ENCODE peak calls at places on chromosomes 6 and 20, in ten cellular contexts. T is effector memory CD8-positive, alpha-beta T cell; C is activated naive CD4-positive, alpha-beta T cell treated with anti-CD3 and anti-CD28 coated beads, Interleukin-2, amount 50 U/mL, for 16 hours; W is MM.1S; Q is NCI-H774; Z is AG09309; I is adrenal gland; R is activated effector memory CD4-positive, alpha-beta T cell treated with anti-CD3 and anti-CD28 coated beads, Interleukin-2, amount 50 U/mL, for 16 hours; V is fibroblast of pulmonary artery; Y is sigmoid colon. L is an unnamed sample.

GRCh38 chr6:12654526-12654925 is 62.0 kb upstream of the PHACTR1 start:
- DNase-seq in T (no peak), C (no peak), W (no peak), Q (no peak), Z (no peak), I (no peak), R (no peak), V (no peak), Y (no peak), L (no peak)

GRCh38 chr6:44203955-44204354 is 12.8 kb upstream of the MYMX start:
- DNase-seq in T (no peak), C (no peak), W (no peak), Q (no peak), Z (no peak), I (no peak), R (no peak), V (no peak), Y (no peak), L (no peak)

GRCh38 chr20:48733296-48733790 is 94.5 kb downstream of the PREX1 start:
- DNase-seq in T (no peak), C (no peak), W (no peak), Q (no peak), Z (no peak), I (no peak), R (no peak), V (no peak), Y (no peak), L (no peak)

GRCh38 chr20:37415118-37416085 is 69.5 kb downstream of the SRC start:
- DNase-seq in T (no peak), C (no peak), W (no peak), Q (no peak), Z (no peak), I (no peak), R (no peak), V (no peak), Y (no peak), L (no peak)

GRCh38 chr20:53080969-53081871 is 109.1 kb downstream of the TSHZ2 start:
- DNase-seq in T (no peak), C (peak; percentile 46), W (no peak), Q (peak; percentile 72), Z (no peak), I (no peak), R (peak; percentile 66), V (peak; percentile 66), Y (no peak), L (no peak)

GRCh38 chr20:25623225-25623735 is 534 bp downstream of the NANP start:
- DNase-seq in T (peak; percentile 7), C (peak; percentile 24), W (peak; percentile 21), Q (no peak), Z (no peak), I (peak; percentile 55), R (peak; percentile 72), V (no peak), Y (peak; percentile 71), L (peak; percentile 48)

GRCh38 chr20:61728326-61728725 is 337.4 kb downstream of the TAF4 start:
- DNase-seq in T (no peak), C (no peak), W (no peak), Q (no peak), Z (no peak), I (no peak), R (no peak), V (no peak), Y (no peak), L (peak; percentile 2)

GRCh38 chr6:118931436-118931835 is 3.5 kb downstream of the MCM9 start:
- DNase-seq in T (no peak), C (no peak), W (no peak), Q (no peak), Z (no peak), I (no peak), R (no peak), V (no peak), Y (no peak), L (no peak)

GRCh38 chr6:163945813-163946212 is 531.3 kb downstream of the QKI start:
- DNase-seq in T (no peak), C (no peak), W (no peak), Q (no peak), Z (no peak), I (no peak), R (no peak), V (no peak), Y (no peak), L (no peak)

GRCh38 chr6:131083687-131084086 is 20.6 kb upstream of the EPB41L2 start:
- DNase-seq in T (no peak), C (no peak), W (no peak), Q (no peak), Z (no peak), I (no peak), R (no peak), V (no peak), Y (no peak), L (no peak)

GRCh38 chr20:10537850-10538480 is 102.9 kb downstream of the SLX4IP start:
- DNase-seq in T (no peak), C (no peak), W (no peak), Q (no peak), Z (no peak), I (no peak), R (no peak), V (peak; percentile 53), Y (no peak), L (no peak)

GRCh38 chr20:3390759-3391500 is 16.5 kb downstream of the DNAAF9 start:
- DNase-seq in T (no peak), C (no peak), W (no peak), Q (no peak), Z (no peak), I (no peak), R (no peak), V (no peak), Y (no peak), L (no peak)

GRCh38 chr20:20466341-20466879 is 98.5 kb downstream of the INSM1 start:
- DNase-seq in T (no peak), C (no peak), W (peak; percentile 50), Q (no peak), Z (peak; percentile 79), I (no peak), R (no peak), V (peak; percentile 76), Y (no peak), L (no peak)

GRCh38 chr20:6420336-6420735 is 297.5 kb upstream of the FERMT1 start:
- DNase-seq in T (no peak), C (no peak), W (no peak), Q (no peak), Z (no peak), I (no peak), R (no peak), V (peak; percentile 42), Y (no peak), L (no peak)

GRCh38 chr6:10395171-10395945 is 19.5 kb downstream of the TFAP2A start:
- DNase-seq in T (no peak), C (no peak), W (no peak), Q (no peak), Z (no peak), I (no peak), R (no peak), V (no peak), Y (no peak), L (no peak)

GRCh38 chr6:41051873-41052272 is 1.1 kb upstream of the APOBEC2 start:
- DNase-seq in T (no peak), C (no peak), W (no peak), Q (no peak), Z (no peak), I (no peak), R (no peak), V (no peak), Y (no peak), L (no peak)

GRCh38 chr6:140812636-140813035 is 1320.1 kb upstream of the GJE1 start:
- DNase-seq in T (no peak), C (no peak), W (no peak), Q (no peak), Z (no peak), I (no peak), R (no peak), V (peak; percentile 67), Y (no peak), L (no peak)

GRCh38 chr6:16950825-16951495 is 150.9 kb upstream of the STMND1 start:
- DNase-seq in T (no peak), C (no peak), W (no peak), Q (no peak), Z (no peak), I (no peak), R (no peak), V (no peak), Y (no peak), L (no peak)

GRCh38 chr6:138012682-138013081 is 94.5 kb downstream of the PERP start:
- DNase-seq in T (no peak), C (no peak), W (no peak), Q (no peak), Z (no peak), I (no peak), R (no peak), V (no peak), Y (no peak), L (no peak)

GRCh38 chr6:147708170-147708569 is 199.7 kb downstream of the SAMD5 start:
- DNase-seq in T (no peak), C (no peak), W (no peak), Q (no peak), Z (no peak), I (no peak), R (no peak), V (no peak), Y (no peak), L (no peak)

GRCh38 chr6:35557239-35557638 is 44.5 kb upstream of the TULP1 start:
- DNase-seq in T (no peak), C (no peak), W (no peak), Q (no peak), Z (no peak), I (no peak), R (no peak), V (no peak), Y (no peak), L (no peak)

GRCh38 chr6:32439708-32440214 is at the start of gene HLA-DRA:
- DNase-seq in T (peak; percentile 70), C (no peak), W (peak; percentile 85), Q (peak; percentile 1), Z (no peak), I (peak; percentile 46), R (no peak), V (peak; percentile 66), Y (no peak), L (peak; percentile 51)

GRCh38 chr6:165729307-165729936 is 66.4 kb upstream of the PDE10A start:
- DNase-seq in T (no peak), C (no peak), W (peak; percentile 10), Q (no peak), Z (no peak), I (peak; percentile 47), R (peak; percentile 72), V (peak; percentile 51), Y (no peak), L (no peak)

GRCh38 chr6:127484207-127484858 is 25.1 kb upstream of the KIAA0408 start:
- DNase-seq in T (no peak), C (no peak), W (peak; percentile 89), Q (no peak), Z (no peak), I (no peak), R (no peak), V (peak; percentile 51), Y (no peak), L (no peak)

GRCh38 chr6:89667872-89668556 is 29.5 kb upstream of the LYRM2 start:
- DNase-seq in T (no peak), C (no peak), W (no peak), Q (no peak), Z (no peak), I (no peak), R (no peak), V (peak; percentile 17), Y (no peak), L (no peak)

GRCh38 chr6:25484900-25485299 is 167.1 kb upstream of the SCGN start:
- DNase-seq in T (no peak), C (no peak), W (no peak), Q (no peak), Z (no peak), I (no peak), R (no peak), V (no peak), Y (no peak), L (no peak)

GRCh38 chr6:23269436-23269835 is 700.1 kb downstream of the HDGFL1 start:
- DNase-seq in T (no peak), C (no peak), W (no peak), Q (no peak), Z (peak; percentile 20), I (no peak), R (no peak), V (peak; percentile 24), Y (no peak), L (no peak)

GRCh38 chr6:170271771-170272314 is 19.0 kb downstream of the DLL1 start:
- DNase-seq in T (peak; percentile 71), C (peak; percentile 83), W (peak; percentile 61), Q (no peak), Z (no peak), I (no peak), R (peak; percentile 89), V (no peak), Y (no peak), L (peak; percentile 80)

L was measured in CD14-positive monocyte.